ENCODE peak calls at places on chromosomes 4 and X, in seven cellular contexts. S is HCT116, E is PC-9, W is neural progenitor cell, V is MM.1S, K is hepatocyte, Y is fibroblast of lung. D is an unnamed sample. For H3K4me1 and H3K79me2, the result is how much of the 10 kb centered on the place peaks cover.

GRCh38 chrX:109624022-109624421 is 950 bp downstream of the KCNE5 start:
- DNase-seq in S (no peak), E (no peak), W (no peak), V (no peak), K (no peak), Y (no peak), D (no peak)

GRCh38 chr4:8909548-8909947 is 37.9 kb upstream of the HMX1 start:
- DNase-seq in S (no peak), E (no peak), W (no peak), V (no peak), K (no peak), Y (no peak), D (no peak)

GRCh38 chr4:4387531-4388311 is 819 bp downstream of the NSG1 start:
- DNase-seq in S (no peak), E (no peak), W (peak), V (no peak), K (peak), Y (no peak), D (no peak)

GRCh38 chr4:110869862-110870577 is 247.1 kb upstream of the PITX2 start:
- DNase-seq in S (peak), E (no peak), W (no peak), V (peak), K (no peak), Y (no peak), D (no peak)

GRCh38 chr4:73945674-73946449 is 36.0 kb downstream of the PF4 start:
- DNase-seq in S (no peak), E (no peak), W (no peak), V (no peak), K (no peak), Y (no peak), D (no peak)

GRCh38 chr4:25368315-25368714 is 8.7 kb upstream of the ANAPC4 start:
- DNase-seq in S (no peak), E (no peak), W (no peak), V (no peak), K (no peak), Y (no peak), D (no peak)

GRCh38 chr4:76251448-76252270 is at the start of gene FAM47E:
- DNase-seq in S (no peak), E (peak), W (peak), V (peak), K (peak), Y (peak), D (peak)

GRCh38 chr4:52825311-52826090 is 36.6 kb upstream of the RASL11B start:
- DNase-seq in S (peak), E (no peak), W (no peak), V (no peak), K (no peak), Y (no peak), D (peak)

GRCh38 chr4:27616166-27616565 is 755.5 kb downstream of the STIM2 start:
- DNase-seq in S (no peak), E (no peak), W (no peak), V (no peak), K (no peak), Y (peak), D (no peak)

GRCh38 chr4:86032476-86033022 is 327.3 kb downstream of the MAPK10 start:
- DNase-seq in S (no peak), E (peak), W (no peak), V (no peak), K (peak), Y (peak), D (peak)

GRCh38 chrX:83845397-83845796 is 15.5 kb upstream of the CYLC1 start:
- DNase-seq in S (peak), E (no peak), W (peak), V (peak), K (peak), Y (peak), D (peak)

GRCh38 chr4:12118651-12119213 is 690.0 kb upstream of the HS3ST1 start:
- DNase-seq in S (no peak), E (no peak), W (no peak), V (peak), K (peak), Y (peak), D (no peak)

GRCh38 chrX:38271154-38271716 is 50.6 kb upstream of the SRPX start:
- DNase-seq in S (no peak), E (no peak), W (no peak), V (no peak), K (no peak), Y (peak), D (no peak)

GRCh38 chr4:147640331-147640730 is 23.1 kb downstream of the TMEM184C start:
- DNase-seq in S (no peak), E (no peak), W (no peak), V (no peak), K (no peak), Y (peak), D (no peak)

GRCh38 chr4:181971973-181972372 is 271.2 kb upstream of the TENM3 start:
- DNase-seq in S (no peak), E (no peak), W (no peak), V (no peak), K (no peak), Y (peak), D (no peak)

GRCh38 chr4:13535708-13536361 is 8.5 kb downstream of the NKX3-2 start:
- DNase-seq in S (no peak), E (no peak), W (peak), V (peak), K (no peak), Y (no peak), D (no peak)

GRCh38 chr4:158998624-158999023 is 104.3 kb upstream of the RAPGEF2 start:
- DNase-seq in S (peak), E (no peak), W (no peak), V (no peak), K (peak), Y (peak), D (peak)

GRCh38 chrX:150899191-150899757 is 806 bp upstream of the CD99L2 start:
- DNase-seq in S (no peak), E (no peak), W (peak), V (peak), K (peak), Y (peak), D (peak)

GRCh38 chrX:136710324-136710951 is 62.5 kb downstream of the CD40LG start:
- DNase-seq in S (no peak), E (no peak), W (no peak), V (peak), K (no peak), Y (peak), D (peak)
- H2AFZ ChIP-seq in S (no peak), E (no peak), W (no peak), V (peak), K (no peak), Y (no peak), D (peak)

GRCh38 chr4:1246901-1247810 is 1.8 kb downstream of the CTBP1 start:
- DNase-seq in S (no peak), E (no peak), W (peak), V (peak), K (peak), Y (no peak), D (no peak)
- H3K4me1 ChIP-seq in S (under half), E (under half), W (under half), V (under half), K (under half), Y (under half), D (under half)

GRCh38 chrX:143581260-143581659 is 54.6 kb downstream of the SLITRK4 start:
- DNase-seq in S (no peak), E (no peak), W (no peak), V (peak), K (no peak), Y (no peak), D (no peak)
- H3K79me2 ChIP-seq in S (under half), E (under half), W (under half), V (under half), K (under half), Y (under half), D (under half)

DNA sequence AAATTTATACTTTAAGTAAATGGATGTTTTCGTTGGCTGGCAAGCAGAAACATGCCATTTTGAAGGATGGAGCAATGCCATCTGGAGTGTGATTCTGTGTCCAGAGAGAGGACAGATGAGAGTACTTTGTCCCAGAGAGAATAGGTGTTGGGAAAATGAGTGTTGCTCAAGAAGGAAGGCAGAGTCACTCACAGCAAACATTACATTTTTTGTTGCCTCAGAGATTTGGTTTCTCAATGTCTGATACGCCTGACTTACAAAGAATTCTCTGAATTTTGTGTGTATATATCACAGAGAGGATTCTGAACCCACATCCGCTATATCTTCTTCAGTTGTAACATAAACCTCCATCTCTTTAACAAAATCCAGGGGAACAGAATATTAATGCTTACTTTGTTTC is 102.8 kb upstream of the PCDH18 start:
- DNase-seq in S (no peak), E (no peak), W (no peak), V (no peak), K (no peak), Y (no peak), D (peak)
- H2AFZ ChIP-seq in S (no peak), E (no peak), W (no peak), V (no peak), K (no peak), Y (no peak), D (no peak)

GRCh38 chr4:128528177-128528576 is 240.6 kb upstream of the PGRMC2 start:
- DNase-seq in S (no peak), E (no peak), W (no peak), V (no peak), K (no peak), Y (peak), D (no peak)
- H3K4me1 ChIP-seq in S (half or more), E (half or more), W (under half), V (under half), K (under half), Y (under half), D (half or more)

DNA sequence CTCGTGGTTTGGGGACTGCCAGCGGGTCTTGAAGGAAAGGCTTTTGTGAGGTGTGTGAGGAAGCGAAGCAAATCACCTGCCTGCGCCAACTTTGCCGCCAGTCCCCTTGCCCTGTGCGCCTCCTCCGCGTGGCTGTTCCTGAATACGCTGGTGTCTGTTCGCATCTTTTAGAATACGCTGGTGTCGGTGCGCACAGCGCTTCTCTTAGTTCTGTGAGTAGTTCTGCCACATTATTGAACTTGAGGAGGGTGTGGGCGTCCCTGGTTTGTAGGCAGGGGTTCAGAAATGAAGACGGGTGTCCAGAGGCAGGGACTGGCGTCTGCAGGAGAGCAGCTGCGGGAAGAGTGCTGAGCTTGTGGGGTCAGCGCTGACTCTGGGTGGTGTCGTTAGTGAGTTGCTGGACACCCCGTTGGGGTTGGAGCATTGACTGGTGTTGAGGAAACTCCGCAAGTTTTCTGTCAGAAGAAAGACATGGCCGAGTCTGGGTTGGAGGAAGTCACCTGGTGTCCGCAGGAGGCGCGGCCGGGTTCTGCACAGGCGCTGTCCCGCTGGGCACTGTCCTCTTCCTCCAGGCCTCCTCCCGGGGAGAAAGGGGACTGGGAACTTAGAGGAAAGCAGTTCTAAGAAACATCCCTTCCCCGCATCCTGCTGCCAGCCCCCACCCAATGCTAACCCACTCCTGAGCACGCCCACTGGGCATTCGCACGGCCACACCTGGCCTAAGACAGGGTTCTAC is 952 bp downstream of the ZNF718 start:
- DNase-seq in S (no peak), E (peak), W (peak), V (no peak), K (peak), Y (peak), D (peak)
- H3K79me2 ChIP-seq in S (under half), E (under half), W (under half), V (under half), K (under half), Y (under half), D (under half)

D was measured in PC-3.